ENCODE peak calls at places on chromosomes 7 and 10, in eight cellular contexts. P, U, W, E, X, S, F and K are unnamed samples.

GRCh38 chr7:1123721-1124120 is 35.8 kb downstream of the GPER1 start:
- DNase-seq in F (peak; percentile 94), P (peak; percentile 81), W (peak; percentile 91), S (no peak), U (peak; percentile 87), X (no peak), E (peak; percentile 21), K (no peak)

GRCh38 chr10:11724938-11725776 is 17.0 kb upstream of the ECHDC3 start:
- DNase-seq in W (no peak), F (no peak), P (no peak), X (peak; percentile 60), E (peak; percentile 80), U (peak; percentile 60), S (peak; percentile 41), K (no peak)

GRCh38 chr7:56062382-56062781 is 1.7 kb upstream of the SUMF2 start:
- DNase-seq in U (no peak), E (peak; percentile 71), W (no peak), X (no peak), S (no peak), F (no peak), P (no peak), K (no peak)

GRCh38 chr7:12930534-12930933 is 243.1 kb downstream of the ARL4A start:
- DNase-seq in F (no peak), U (no peak), X (no peak), P (no peak), E (no peak), W (no peak), S (no peak), K (no peak)

GRCh38 chr10:13681528-13681927 is 94.8 kb downstream of the PRPF18 start:
- DNase-seq in F (no peak), X (no peak), S (no peak), E (no peak), W (no peak), P (no peak), U (no peak), K (no peak)

GRCh38 chr10:22736134-22736533 is 21.8 kb upstream of the PIP4K2A start:
- DNase-seq in U (no peak), P (no peak), E (no peak), S (no peak), F (no peak), W (no peak), X (no peak), K (no peak)

GRCh38 chr7:71385362-71385761 is 253.4 kb downstream of the GALNT17 start:
- DNase-seq in S (no peak), P (no peak), X (no peak), U (peak; percentile 20), E (no peak), F (peak; percentile 46), W (no peak), K (no peak)

GRCh38 chr7:120402368-120402767 is 129.4 kb downstream of the KCND2 start:
- DNase-seq in X (no peak), E (no peak), W (no peak), S (no peak), P (no peak), F (no peak), U (no peak), K (no peak)

GRCh38 chr10:79555354-79555753 is 4.9 kb downstream of the SFTPA2 start:
- DNase-seq in W (no peak), S (no peak), U (no peak), P (no peak), F (no peak), E (no peak), X (no peak), K (no peak)

GRCh38 chr7:55074008-55074499 is 55.2 kb downstream of the EGFR start:
- DNase-seq in W (peak; percentile 77), X (peak; percentile 91), E (peak; percentile 44), F (peak; percentile 81), P (no peak), U (peak; percentile 28), S (peak; percentile 99), K (peak; percentile 32)

GRCh38 chr7:129271500-129272355 is 46.9 kb downstream of the AHCYL2 start:
- DNase-seq in S (peak; percentile 47), F (no peak), X (peak; percentile 21), U (peak; percentile 90), P (no peak), E (peak; percentile 64), W (peak; percentile 39), K (peak; percentile 56)

GRCh38 chr7:2475678-2476015 is 551 bp downstream of the GRIFIN start:
- DNase-seq in W (no peak), F (no peak), E (no peak), S (no peak), U (no peak), P (peak; percentile 77), X (no peak), K (no peak)

GRCh38 chr7:148964510-148965267 is 63.6 kb downstream of the PDIA4 start:
- DNase-seq in X (no peak), F (no peak), U (no peak), W (no peak), S (no peak), P (no peak), E (no peak), K (no peak)

GRCh38 chr10:125911145-125911544 is 14.8 kb downstream of the FANK1 start:
- DNase-seq in X (no peak), E (no peak), S (no peak), P (no peak), F (no peak), W (no peak), U (no peak), K (no peak)

GRCh38 chr7:40544277-40544723 is 409.5 kb downstream of the SUGCT start:
- DNase-seq in P (no peak), U (no peak), F (no peak), W (no peak), S (no peak), X (no peak), E (no peak), K (no peak)

GRCh38 chr7:47482013-47482761 is 99.7 kb downstream of the TNS3 start:
- DNase-seq in U (no peak), P (no peak), F (no peak), S (no peak), X (no peak), E (no peak), W (no peak), K (no peak)

GRCh38 chr7:105707381-105707780 is 126.1 kb upstream of the EFCAB10 start:
- DNase-seq in U (no peak), X (no peak), W (no peak), E (no peak), F (no peak), P (no peak), S (no peak), K (no peak)

GRCh38 chr10:25522946-25523608 is 348.3 kb downstream of the GPR158 start:
- DNase-seq in P (no peak), W (no peak), X (no peak), S (no peak), U (peak; percentile 81), F (no peak), E (no peak), K (no peak)

GRCh38 chr7:151990567-151990966 is 34.3 kb downstream of the GALNTL5 start:
- DNase-seq in F (no peak), S (no peak), W (no peak), X (no peak), E (no peak), U (peak; percentile 3), P (no peak), K (no peak)

GRCh38 chr10:86303626-86304025 is 63.0 kb downstream of the GRID1 start:
- DNase-seq in F (peak; percentile 19), X (no peak), S (no peak), E (no peak), P (no peak), W (peak; percentile 10), U (no peak), K (no peak)

GRCh38 chr7:12712236-12712635 is 24.8 kb downstream of the ARL4A start:
- DNase-seq in P (no peak), F (no peak), U (no peak), X (no peak), W (no peak), S (no peak), E (peak; percentile 69), K (no peak)

GRCh38 chr7:12111461-12112405 is 99.4 kb upstream of the TMEM106B start:
- DNase-seq in W (no peak), E (no peak), S (peak; percentile 67), F (peak; percentile 90), U (peak; percentile 81), X (no peak), P (peak; percentile 86), K (peak; percentile 8)

GRCh38 chr10:3068201-3068967 is 1.0 kb downstream of the PFKP start:
- DNase-seq in P (peak; percentile 94), F (peak; percentile 85), E (no peak), W (peak; percentile 50), U (peak; percentile 68), S (no peak), X (no peak), K (peak; percentile 50)

DNA sequence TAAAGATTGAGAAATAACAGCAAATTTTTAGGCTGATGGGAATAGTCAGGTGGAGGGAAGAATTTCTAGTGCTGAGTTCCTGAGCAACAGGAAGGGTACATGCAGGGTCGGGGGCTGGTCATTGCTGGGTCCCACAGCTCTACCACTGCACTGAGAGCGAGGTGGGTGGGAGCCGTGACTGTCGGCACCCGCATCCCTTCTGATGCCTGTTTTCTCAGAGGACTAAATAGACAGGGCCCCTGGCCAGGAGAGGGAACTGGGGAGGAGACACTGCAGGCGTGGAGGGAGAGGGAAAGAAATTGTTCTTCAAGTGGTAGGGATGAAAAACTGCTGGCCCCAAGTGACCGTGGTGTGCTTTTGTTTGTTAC is 7.3 kb downstream of the GTPBP4 start:
- DNase-seq in X (no peak), P (no peak), E (no peak), F (no peak), S (no peak), U (no peak), W (no peak), K (no peak)
- TF ChIP-seq POLR2AphosphoS5 in X (no peak), P (no peak), E (no peak), F (no peak), S (no peak), U (no peak), W (no peak), K (no peak)

DNA sequence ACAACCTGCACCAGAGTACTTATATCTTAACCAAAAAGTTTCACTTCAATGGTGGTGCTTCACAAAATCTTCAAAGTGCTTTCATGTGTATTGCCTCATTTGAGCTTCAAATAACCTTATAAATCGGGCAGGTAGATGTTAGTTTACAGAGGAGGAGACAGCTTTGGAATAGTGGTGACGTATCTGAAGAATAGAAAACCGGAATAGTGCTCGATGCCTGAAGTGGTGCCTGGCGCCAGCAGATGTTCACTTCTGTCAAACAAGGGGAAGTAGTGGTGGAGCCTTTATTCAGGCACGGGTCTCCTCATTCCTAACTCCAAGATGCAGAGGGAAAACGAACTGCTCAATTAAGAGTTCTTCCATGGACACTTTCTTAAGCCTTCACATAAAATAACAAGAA is 58.1 kb downstream of the NHLRC2 start:
- DNase-seq in X (no peak), S (no peak), P (no peak), F (no peak), W (no peak), E (no peak), U (no peak), K (no peak)
- H3K4me1 ChIP-seq in X (no peaks in the 10 kb centered on the region), S (peaks cover 6% of the 10 kb centered on the region), P (peaks cover 11% of the 10 kb centered on the region), F (no peaks in the 10 kb centered on the region), W (no peaks in the 10 kb centered on the region), E (no peaks in the 10 kb centered on the region), U (no peaks in the 10 kb centered on the region), K (no peaks in the 10 kb centered on the region)

GRCh38 chr7:139370301-139370942 is 10.7 kb downstream of the LUC7L2 start:
- DNase-seq in S (no peak), E (no peak), P (no peak), W (no peak), F (no peak), X (no peak), U (no peak), K (no peak)
- H3K27ac ChIP-seq in S (no peak overlapping the region), E (no peak overlapping the region), P (peak overlapping the region; percentile 9), W (no peak overlapping the region), F (no peak overlapping the region), X (no peak overlapping the region), U (peak overlapping the region; percentile 10), K (no peak overlapping the region)

GRCh38 chr10:49109669-49110335 is 5.5 kb downstream of the VSTM4 start:
- DNase-seq in P (peak; percentile 40), F (peak; percentile 87), X (no peak), S (no peak), W (peak; percentile 34), U (no peak), E (no peak), K (no peak)
- TF ChIP-seq POLR2AphosphoS5 in P (peak; percentile 18), F (no peak), X (no peak), S (no peak), W (no peak), U (no peak), E (no peak), K (no peak)